ENCODE peak calls at places on chromosomes 2 and 18, in eight cellular contexts. One of them, this sample, is unnamed.

GRCh38 chr2:189254268-189254883 is 74.8 kb upstream of the COL5A2 start:
- DNase-seq in aorta: peak
- DNase-seq in stimulated activated CD4-positive, alpha-beta T cell treated with anti-CD3 and anti-CD28 coated beads, Interleukin-4, amount 100 ng/mL, for 24 hours: no peak
- DNase-seq in Caki2: no peak
- DNase-seq in tibial nerve: peak
- DNase-seq in brain microvascular endothelial cell: peak
- DNase-seq in T-helper 1 cell: no peak
- DNase-seq in activated CD4-positive, CD25-positive, alpha-beta regulatory T cell: no peak
- DNase-seq in this sample: no peak

GRCh38 chr2:196277002-196277401 is 105.6 kb upstream of the STK17B start:
- DNase-seq in Caki2: no peak
- DNase-seq in tibial nerve: peak
- DNase-seq in activated CD4-positive, CD25-positive, alpha-beta regulatory T cell: no peak
- DNase-seq in brain microvascular endothelial cell: no peak
- DNase-seq in T-helper 1 cell: no peak
- DNase-seq in stimulated activated CD4-positive, alpha-beta T cell treated with anti-CD3 and anti-CD28 coated beads, Interleukin-4, amount 100 ng/mL, for 24 hours: no peak
- DNase-seq in aorta: no peak
- DNase-seq in this sample: no peak

GRCh38 chr18:72867721-72868665 is at the start of gene NETO1:
- DNase-seq in Caki2: peak
- DNase-seq in brain microvascular endothelial cell: no peak
- DNase-seq in activated CD4-positive, CD25-positive, alpha-beta regulatory T cell: no peak
- DNase-seq in T-helper 1 cell: no peak
- DNase-seq in aorta: no peak
- DNase-seq in stimulated activated CD4-positive, alpha-beta T cell treated with anti-CD3 and anti-CD28 coated beads, Interleukin-4, amount 100 ng/mL, for 24 hours: no peak
- DNase-seq in tibial nerve: no peak
- DNase-seq in this sample: no peak

GRCh38 chr2:22999951-23000350 is 385.0 kb upstream of the KLHL29 start:
- DNase-seq in aorta: no peak
- DNase-seq in stimulated activated CD4-positive, alpha-beta T cell treated with anti-CD3 and anti-CD28 coated beads, Interleukin-4, amount 100 ng/mL, for 24 hours: no peak
- DNase-seq in T-helper 1 cell: no peak
- DNase-seq in activated CD4-positive, CD25-positive, alpha-beta regulatory T cell: no peak
- DNase-seq in brain microvascular endothelial cell: peak
- DNase-seq in Caki2: no peak
- DNase-seq in tibial nerve: no peak
- DNase-seq in this sample: no peak

GRCh38 chr2:222806606-222807036 is 54.2 kb upstream of the ACSL3 start:
- DNase-seq in Caki2: no peak
- DNase-seq in tibial nerve: no peak
- DNase-seq in brain microvascular endothelial cell: no peak
- DNase-seq in aorta: no peak
- DNase-seq in T-helper 1 cell: no peak
- DNase-seq in stimulated activated CD4-positive, alpha-beta T cell treated with anti-CD3 and anti-CD28 coated beads, Interleukin-4, amount 100 ng/mL, for 24 hours: no peak
- DNase-seq in activated CD4-positive, CD25-positive, alpha-beta regulatory T cell: no peak
- DNase-seq in this sample: no peak

GRCh38 chr2:207107551-207107950 is 58.2 kb downstream of the KLF7 start:
- DNase-seq in brain microvascular endothelial cell: no peak
- DNase-seq in activated CD4-positive, CD25-positive, alpha-beta regulatory T cell: no peak
- DNase-seq in Caki2: no peak
- DNase-seq in tibial nerve: no peak
- DNase-seq in stimulated activated CD4-positive, alpha-beta T cell treated with anti-CD3 and anti-CD28 coated beads, Interleukin-4, amount 100 ng/mL, for 24 hours: no peak
- DNase-seq in aorta: no peak
- DNase-seq in T-helper 1 cell: no peak
- DNase-seq in this sample: no peak

GRCh38 chr18:79246309-79247108 is 149.2 kb upstream of the NFATC1 start:
- DNase-seq in stimulated activated CD4-positive, alpha-beta T cell treated with anti-CD3 and anti-CD28 coated beads, Interleukin-4, amount 100 ng/mL, for 24 hours: peak
- DNase-seq in brain microvascular endothelial cell: peak
- DNase-seq in tibial nerve: peak
- DNase-seq in Caki2: peak
- DNase-seq in T-helper 1 cell: peak
- DNase-seq in aorta: peak
- DNase-seq in activated CD4-positive, CD25-positive, alpha-beta regulatory T cell: peak
- DNase-seq in this sample: peak

GRCh38 chr18:44411277-44411900 is 269.3 kb upstream of the SETBP1 start:
- DNase-seq in aorta: no peak
- DNase-seq in T-helper 1 cell: no peak
- DNase-seq in tibial nerve: no peak
- DNase-seq in brain microvascular endothelial cell: no peak
- DNase-seq in Caki2: no peak
- DNase-seq in activated CD4-positive, CD25-positive, alpha-beta regulatory T cell: no peak
- DNase-seq in stimulated activated CD4-positive, alpha-beta T cell treated with anti-CD3 and anti-CD28 coated beads, Interleukin-4, amount 100 ng/mL, for 24 hours: no peak
- DNase-seq in this sample: no peak

GRCh38 chr2:212777020-212777491 is 238.5 kb upstream of the ERBB4 start:
- DNase-seq in activated CD4-positive, CD25-positive, alpha-beta regulatory T cell: no peak
- DNase-seq in T-helper 1 cell: no peak
- DNase-seq in tibial nerve: no peak
- DNase-seq in stimulated activated CD4-positive, alpha-beta T cell treated with anti-CD3 and anti-CD28 coated beads, Interleukin-4, amount 100 ng/mL, for 24 hours: no peak
- DNase-seq in Caki2: no peak
- DNase-seq in aorta: no peak
- DNase-seq in brain microvascular endothelial cell: peak
- DNase-seq in this sample: peak

GRCh38 chr18:48408727-48409590 is at the start of gene ZBTB7C:
- DNase-seq in tibial nerve: no peak
- DNase-seq in stimulated activated CD4-positive, alpha-beta T cell treated with anti-CD3 and anti-CD28 coated beads, Interleukin-4, amount 100 ng/mL, for 24 hours: no peak
- DNase-seq in T-helper 1 cell: peak
- DNase-seq in Caki2: peak
- DNase-seq in aorta: peak
- DNase-seq in brain microvascular endothelial cell: no peak
- DNase-seq in activated CD4-positive, CD25-positive, alpha-beta regulatory T cell: no peak
- DNase-seq in this sample: peak

GRCh38 chr2:3214827-3215404 is 162.7 kb downstream of the EIPR1 start:
- DNase-seq in Caki2: no peak
- DNase-seq in aorta: no peak
- DNase-seq in stimulated activated CD4-positive, alpha-beta T cell treated with anti-CD3 and anti-CD28 coated beads, Interleukin-4, amount 100 ng/mL, for 24 hours: no peak
- DNase-seq in activated CD4-positive, CD25-positive, alpha-beta regulatory T cell: no peak
- DNase-seq in brain microvascular endothelial cell: no peak
- DNase-seq in tibial nerve: no peak
- DNase-seq in T-helper 1 cell: no peak
- DNase-seq in this sample: no peak

GRCh38 chr2:20229322-20230201 is 4.6 kb upstream of the SDC1 start:
- DNase-seq in aorta: no peak
- DNase-seq in tibial nerve: no peak
- DNase-seq in activated CD4-positive, CD25-positive, alpha-beta regulatory T cell: no peak
- DNase-seq in T-helper 1 cell: no peak
- DNase-seq in stimulated activated CD4-positive, alpha-beta T cell treated with anti-CD3 and anti-CD28 coated beads, Interleukin-4, amount 100 ng/mL, for 24 hours: no peak
- DNase-seq in Caki2: no peak
- DNase-seq in brain microvascular endothelial cell: no peak
- DNase-seq in this sample: no peak

GRCh38 chr2:6826081-6826913 is 39.4 kb downstream of the CMPK2 start:
- DNase-seq in tibial nerve: peak
- DNase-seq in activated CD4-positive, CD25-positive, alpha-beta regulatory T cell: peak
- DNase-seq in brain microvascular endothelial cell: peak
- DNase-seq in stimulated activated CD4-positive, alpha-beta T cell treated with anti-CD3 and anti-CD28 coated beads, Interleukin-4, amount 100 ng/mL, for 24 hours: peak
- DNase-seq in aorta: no peak
- DNase-seq in Caki2: peak
- DNase-seq in T-helper 1 cell: peak
- DNase-seq in this sample: peak

GRCh38 chr2:200618051-200618419 is 32.2 kb downstream of the AOX1 start:
- DNase-seq in Caki2: no peak
- DNase-seq in tibial nerve: no peak
- DNase-seq in stimulated activated CD4-positive, alpha-beta T cell treated with anti-CD3 and anti-CD28 coated beads, Interleukin-4, amount 100 ng/mL, for 24 hours: no peak
- DNase-seq in T-helper 1 cell: no peak
- DNase-seq in activated CD4-positive, CD25-positive, alpha-beta regulatory T cell: no peak
- DNase-seq in aorta: no peak
- DNase-seq in brain microvascular endothelial cell: no peak
- DNase-seq in this sample: no peak

GRCh38 chr2:45067859-45068642 is 58.8 kb upstream of the SIX2 start:
- DNase-seq in stimulated activated CD4-positive, alpha-beta T cell treated with anti-CD3 and anti-CD28 coated beads, Interleukin-4, amount 100 ng/mL, for 24 hours: no peak
- DNase-seq in aorta: no peak
- DNase-seq in tibial nerve: no peak
- DNase-seq in Caki2: no peak
- DNase-seq in T-helper 1 cell: no peak
- DNase-seq in activated CD4-positive, CD25-positive, alpha-beta regulatory T cell: no peak
- DNase-seq in brain microvascular endothelial cell: no peak
- DNase-seq in this sample: no peak